ENCODE peak calls at places on chromosome 21, in eight cellular contexts. One of them, this sample, is unnamed. For H3K4me1, the result is how much of the 10 kb centered on the place peaks cover.

GRCh38 chr21:9767592-9768375 is 753.6 kb upstream of the TPTE start:
- DNase-seq in kidney: peak
- DNase-seq in GM23248: no peak
- DNase-seq in K562: peak
- DNase-seq in mammary epithelial cell: no peak
- DNase-seq in thoracic aorta: no peak
- DNase-seq in mesendoderm: no peak
- DNase-seq in ovary: no peak
- DNase-seq in this sample: no peak

GRCh38 chr21:17805966-17806365 is 13.2 kb downstream of the C21orf91 start:
- DNase-seq in kidney: no peak
- DNase-seq in GM23248: no peak
- DNase-seq in K562: no peak
- DNase-seq in mammary epithelial cell: no peak
- DNase-seq in thoracic aorta: no peak
- DNase-seq in mesendoderm: no peak
- DNase-seq in ovary: no peak
- DNase-seq in this sample: no peak

GRCh38 chr21:16425297-16425696 is 695.5 kb downstream of the USP25 start:
- DNase-seq in kidney: no peak
- DNase-seq in GM23248: no peak
- DNase-seq in K562: no peak
- DNase-seq in mammary epithelial cell: no peak
- DNase-seq in thoracic aorta: no peak
- DNase-seq in mesendoderm: no peak
- DNase-seq in ovary: no peak
- DNase-seq in this sample: no peak

GRCh38 chr21:34363733-34364132 is at the start of gene KCNE2:
- DNase-seq in kidney: no peak
- DNase-seq in GM23248: no peak
- DNase-seq in K562: no peak
- DNase-seq in mammary epithelial cell: no peak
- DNase-seq in thoracic aorta: no peak
- DNase-seq in mesendoderm: no peak
- DNase-seq in ovary: peak
- DNase-seq in this sample: no peak

GRCh38 chr21:31526040-31526439 is 133.5 kb upstream of the SOD1 start:
- DNase-seq in kidney: no peak
- DNase-seq in GM23248: no peak
- DNase-seq in K562: no peak
- DNase-seq in mammary epithelial cell: peak
- DNase-seq in thoracic aorta: no peak
- DNase-seq in mesendoderm: peak
- DNase-seq in ovary: no peak
- DNase-seq in this sample: no peak

GRCh38 chr21:39064325-39065012 is 118.8 kb downstream of the PSMG1 start:
- DNase-seq in kidney: no peak
- DNase-seq in GM23248: no peak
- DNase-seq in K562: no peak
- DNase-seq in mammary epithelial cell: no peak
- DNase-seq in thoracic aorta: no peak
- DNase-seq in mesendoderm: no peak
- DNase-seq in ovary: no peak
- DNase-seq in this sample: no peak

GRCh38 chr21:14523234-14523633 is 22.9 kb downstream of the SAMSN1 start:
- DNase-seq in kidney: no peak
- DNase-seq in GM23248: no peak
- DNase-seq in K562: no peak
- DNase-seq in mammary epithelial cell: no peak
- DNase-seq in thoracic aorta: no peak
- DNase-seq in mesendoderm: no peak
- DNase-seq in ovary: no peak
- DNase-seq in this sample: no peak

GRCh38 chr21:34737115-34737514 is 68.3 kb downstream of the CLIC6 start:
- DNase-seq in kidney: no peak
- DNase-seq in GM23248: peak
- DNase-seq in K562: no peak
- DNase-seq in mammary epithelial cell: no peak
- DNase-seq in thoracic aorta: no peak
- DNase-seq in mesendoderm: no peak
- DNase-seq in ovary: no peak
- DNase-seq in this sample: peak

GRCh38 chr21:21921410-21922232 is 923.4 kb downstream of the NCAM2 start:
- DNase-seq in kidney: no peak
- DNase-seq in GM23248: peak
- DNase-seq in K562: peak
- DNase-seq in mammary epithelial cell: no peak
- DNase-seq in thoracic aorta: no peak
- DNase-seq in mesendoderm: peak
- DNase-seq in ovary: no peak
- DNase-seq in this sample: peak

GRCh38 chr21:46142581-46143473 is 12.6 kb downstream of the FTCD start:
- DNase-seq in kidney: peak
- DNase-seq in GM23248: no peak
- DNase-seq in K562: no peak
- DNase-seq in mammary epithelial cell: no peak
- DNase-seq in thoracic aorta: no peak
- DNase-seq in mesendoderm: no peak
- DNase-seq in ovary: no peak
- DNase-seq in this sample: no peak

GRCh38 chr21:39087238-39087975 is 95.8 kb downstream of the PSMG1 start:
- DNase-seq in kidney: no peak
- DNase-seq in GM23248: no peak
- DNase-seq in K562: no peak
- DNase-seq in mammary epithelial cell: no peak
- DNase-seq in thoracic aorta: no peak
- DNase-seq in mesendoderm: no peak
- DNase-seq in ovary: no peak
- DNase-seq in this sample: peak

GRCh38 chr21:39518055-39518844 is 66.5 kb downstream of the SH3BGR start:
- DNase-seq in kidney: peak
- DNase-seq in GM23248: peak
- DNase-seq in K562: peak
- DNase-seq in mammary epithelial cell: peak
- DNase-seq in thoracic aorta: no peak
- DNase-seq in mesendoderm: peak
- DNase-seq in ovary: no peak
- DNase-seq in this sample: peak

GRCh38 chr21:35256468-35256988 is 207.4 kb upstream of the RUNX1 start:
- DNase-seq in kidney: peak
- DNase-seq in GM23248: peak
- DNase-seq in K562: no peak
- DNase-seq in mammary epithelial cell: peak
- DNase-seq in thoracic aorta: peak
- DNase-seq in mesendoderm: peak
- DNase-seq in ovary: peak
- DNase-seq in this sample: peak

GRCh38 chr21:38938343-38938742 is 132.6 kb downstream of the ETS2 start:
- DNase-seq in kidney: no peak
- DNase-seq in GM23248: peak
- DNase-seq in K562: no peak
- DNase-seq in mammary epithelial cell: no peak
- DNase-seq in thoracic aorta: no peak
- DNase-seq in mesendoderm: peak
- DNase-seq in ovary: no peak
- DNase-seq in this sample: no peak

GRCh38 chr21:14569868-14570267 is 23.8 kb upstream of the SAMSN1 start:
- DNase-seq in kidney: no peak
- DNase-seq in GM23248: no peak
- DNase-seq in K562: no peak
- DNase-seq in mammary epithelial cell: no peak
- DNase-seq in thoracic aorta: no peak
- DNase-seq in mesendoderm: no peak
- DNase-seq in ovary: no peak
- DNase-seq in this sample: no peak

GRCh38 chr21:31557956-31558838 is 101.3 kb upstream of the SOD1 start:
- DNase-seq in kidney: no peak
- DNase-seq in GM23248: peak
- DNase-seq in K562: no peak
- DNase-seq in mammary epithelial cell: peak
- DNase-seq in thoracic aorta: no peak
- DNase-seq in mesendoderm: peak
- DNase-seq in ovary: no peak
- DNase-seq in this sample: no peak

GRCh38 chr21:39057121-39057520 is 126.1 kb downstream of the PSMG1 start:
- DNase-seq in kidney: no peak
- DNase-seq in GM23248: no peak
- DNase-seq in K562: no peak
- DNase-seq in mammary epithelial cell: no peak
- DNase-seq in thoracic aorta: no peak
- DNase-seq in mesendoderm: no peak
- DNase-seq in ovary: no peak
- DNase-seq in this sample: no peak

GRCh38 chr21:21165063-21165645 is 166.9 kb downstream of the NCAM2 start:
- DNase-seq in kidney: no peak
- DNase-seq in GM23248: peak
- DNase-seq in K562: no peak
- DNase-seq in mammary epithelial cell: no peak
- DNase-seq in thoracic aorta: no peak
- DNase-seq in mesendoderm: peak
- DNase-seq in ovary: no peak
- DNase-seq in this sample: peak

GRCh38 chr21:39307466-39307865 is 6.0 kb downstream of the BRWD1 start:
- DNase-seq in kidney: no peak
- DNase-seq in GM23248: no peak
- DNase-seq in K562: no peak
- DNase-seq in mammary epithelial cell: no peak
- DNase-seq in thoracic aorta: no peak
- DNase-seq in mesendoderm: no peak
- DNase-seq in ovary: no peak
- DNase-seq in this sample: no peak

GRCh38 chr21:34511154-34511553 is 856 bp downstream of the KCNE1 start:
- DNase-seq in kidney: no peak
- DNase-seq in GM23248: peak
- DNase-seq in K562: no peak
- DNase-seq in mammary epithelial cell: peak
- DNase-seq in thoracic aorta: no peak
- DNase-seq in mesendoderm: peak
- DNase-seq in ovary: no peak
- DNase-seq in this sample: no peak

GRCh38 chr21:39384674-39385298 is 35.9 kb upstream of the HMGN1 start:
- DNase-seq in kidney: no peak
- DNase-seq in GM23248: peak
- DNase-seq in K562: no peak
- DNase-seq in mammary epithelial cell: peak
- DNase-seq in thoracic aorta: no peak
- DNase-seq in mesendoderm: no peak
- DNase-seq in ovary: no peak
- DNase-seq in this sample: peak

GRCh38 chr21:38910390-38911008 is 104.8 kb downstream of the ETS2 start:
- DNase-seq in kidney: no peak
- DNase-seq in GM23248: no peak
- DNase-seq in K562: no peak
- DNase-seq in mammary epithelial cell: peak
- DNase-seq in thoracic aorta: no peak
- DNase-seq in mesendoderm: peak
- DNase-seq in ovary: no peak
- DNase-seq in this sample: no peak

GRCh38 chr21:28761709-28762356 is 230.8 kb downstream of the LTN1 start:
- DNase-seq in kidney: no peak
- DNase-seq in GM23248: peak
- DNase-seq in K562: no peak
- DNase-seq in mammary epithelial cell: no peak
- DNase-seq in thoracic aorta: no peak
- DNase-seq in mesendoderm: no peak
- DNase-seq in ovary: no peak
- DNase-seq in this sample: peak

GRCh38 chr21:29018540-29018939 is 609 bp downstream of the RWDD2B start:
- DNase-seq in kidney: no peak
- DNase-seq in GM23248: peak
- DNase-seq in K562: no peak
- DNase-seq in mammary epithelial cell: no peak
- DNase-seq in thoracic aorta: no peak
- DNase-seq in mesendoderm: no peak
- DNase-seq in ovary: no peak
- DNase-seq in this sample: peak

GRCh38 chr21:19900149-19900548 is 1098.1 kb upstream of the NCAM2 start:
- DNase-seq in kidney: peak
- DNase-seq in GM23248: no peak
- DNase-seq in K562: no peak
- DNase-seq in mammary epithelial cell: no peak
- DNase-seq in thoracic aorta: no peak
- DNase-seq in mesendoderm: no peak
- DNase-seq in ovary: no peak
- DNase-seq in this sample: no peak
- H3K4me1 ChIP-seq in kidney: under half
- H3K4me1 ChIP-seq in GM23248: under half
- H3K4me1 ChIP-seq in K562: under half
- H3K4me1 ChIP-seq in mammary epithelial cell: under half
- H3K4me1 ChIP-seq in thoracic aorta: under half
- H3K4me1 ChIP-seq in mesendoderm: under half
- H3K4me1 ChIP-seq in ovary: under half
- H3K4me1 ChIP-seq in this sample: under half

GRCh38 chr21:33362044-33362555 is 37.3 kb downstream of the IFNAR1 start:
- DNase-seq in kidney: no peak
- DNase-seq in GM23248: no peak
- DNase-seq in K562: no peak
- DNase-seq in mammary epithelial cell: no peak
- DNase-seq in thoracic aorta: no peak
- DNase-seq in mesendoderm: peak
- DNase-seq in ovary: no peak
- DNase-seq in this sample: no peak
- H3K4me1 ChIP-seq in kidney: under half
- H3K4me1 ChIP-seq in GM23248: under half
- H3K4me1 ChIP-seq in K562: under half
- H3K4me1 ChIP-seq in mammary epithelial cell: under half
- H3K4me1 ChIP-seq in thoracic aorta: under half
- H3K4me1 ChIP-seq in mesendoderm: under half
- H3K4me1 ChIP-seq in ovary: under half
- H3K4me1 ChIP-seq in this sample: under half

DNA sequence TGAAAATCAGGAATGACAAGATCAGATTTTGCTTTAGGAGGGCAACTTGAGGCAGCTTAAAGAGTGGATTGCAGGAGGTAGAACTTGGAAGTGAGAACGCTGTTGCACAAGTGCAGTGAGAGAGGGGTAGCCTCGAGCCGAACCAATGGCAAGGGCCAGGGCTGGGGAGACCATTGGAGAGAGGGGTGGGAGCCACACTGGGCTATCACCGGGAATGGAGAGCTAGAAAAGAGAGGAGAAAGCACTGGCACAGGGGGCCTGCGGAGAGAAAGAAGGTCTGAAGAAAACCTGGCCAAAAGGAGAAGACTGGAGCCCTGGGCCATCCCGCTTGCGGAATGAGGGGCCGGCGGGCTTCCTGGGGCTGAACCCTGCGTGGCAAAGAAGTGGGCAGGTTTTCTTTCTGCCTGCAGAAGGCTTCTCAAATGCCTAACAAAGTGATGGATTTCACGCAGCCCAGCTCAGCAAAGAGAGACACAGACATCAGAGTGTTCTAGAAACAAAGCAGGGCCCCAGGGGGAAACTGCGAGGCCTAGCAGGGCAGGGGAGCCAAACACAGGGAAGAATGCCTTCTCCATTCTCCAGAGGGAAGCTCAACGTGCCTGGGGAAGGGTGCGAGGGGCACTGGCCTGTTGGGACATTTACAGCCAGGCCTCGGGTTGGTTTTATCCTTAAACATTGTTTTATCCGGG is 1.2 kb upstream of the SLC37A1 start:
- DNase-seq in kidney: no peak
- DNase-seq in GM23248: no peak
- DNase-seq in K562: no peak
- DNase-seq in mammary epithelial cell: no peak
- DNase-seq in thoracic aorta: no peak
- DNase-seq in mesendoderm: no peak
- DNase-seq in ovary: no peak
- DNase-seq in this sample: no peak
- H3K4me1 ChIP-seq in kidney: under half
- H3K4me1 ChIP-seq in GM23248: under half
- H3K4me1 ChIP-seq in K562: under half
- H3K4me1 ChIP-seq in mammary epithelial cell: under half
- H3K4me1 ChIP-seq in thoracic aorta: under half
- H3K4me1 ChIP-seq in mesendoderm: under half
- H3K4me1 ChIP-seq in ovary: under half
- H3K4me1 ChIP-seq in this sample: under half

GRCh38 chr21:25911730-25912401 is 177.1 kb downstream of the GABPA start:
- DNase-seq in kidney: no peak
- DNase-seq in GM23248: no peak
- DNase-seq in K562: no peak
- DNase-seq in mammary epithelial cell: no peak
- DNase-seq in thoracic aorta: no peak
- DNase-seq in mesendoderm: no peak
- DNase-seq in ovary: no peak
- DNase-seq in this sample: peak
- H3K4me1 ChIP-seq in kidney: under half
- H3K4me1 ChIP-seq in GM23248: under half
- H3K4me1 ChIP-seq in K562: under half
- H3K4me1 ChIP-seq in mammary epithelial cell: under half
- H3K4me1 ChIP-seq in thoracic aorta: under half
- H3K4me1 ChIP-seq in mesendoderm: under half
- H3K4me1 ChIP-seq in ovary: under half
- H3K4me1 ChIP-seq in this sample: under half